ENCODE peak calls at places on chromosomes 16 and 17, in ten cellular contexts. R is cardiac muscle cell, Y is thoracic aorta, N is coronary artery, T is sigmoid colon, E is testis, M is tibial nerve, P is suprapubic skin, O is uterus, H is GM23338. J is an unnamed sample.
A peak's percentile ranks its signal among the peaks of the same experiment; 100 is the strongest.

GRCh38 chr17:2343421-2343820 is 6.1 kb downstream of the SGSM2 start:
- DNase-seq in R (no peak), Y (no peak), N (no peak), T (peak; percentile 35), E (no peak), M (no peak), P (no peak), O (no peak), H (no peak), J (no peak)

GRCh38 chr16:82671743-82672142 is 45.0 kb downstream of the CDH13 start:
- DNase-seq in R (no peak), Y (no peak), N (no peak), T (no peak), E (no peak), M (no peak), P (no peak), O (no peak), H (peak; percentile 52), J (peak; percentile 45)

GRCh38 chr17:55266958-55267688 is 2.4 kb downstream of the HLF start:
- DNase-seq in R (no peak), Y (no peak), N (no peak), T (peak; percentile 75), E (no peak), M (no peak), P (no peak), O (no peak), H (no peak), J (no peak)

GRCh38 chr16:57084996-57085395 is 7.4 kb upstream of the CPNE2 start:
- DNase-seq in R (no peak), Y (no peak), N (no peak), T (no peak), E (no peak), M (no peak), P (no peak), O (no peak), H (no peak), J (no peak)

GRCh38 chr16:4795828-4796572 is 831 bp downstream of the SMIM22 start:
- DNase-seq in R (no peak), Y (no peak), N (no peak), T (no peak), E (no peak), M (no peak), P (no peak), O (no peak), H (no peak), J (no peak)

GRCh38 chr16:85253127-85253941 is 141.1 kb upstream of the CIBAR2 start:
- DNase-seq in R (peak; percentile 65), Y (no peak), N (no peak), T (peak; percentile 78), E (peak; percentile 62), M (peak; percentile 57), P (no peak), O (peak; percentile 53), H (peak; percentile 80), J (peak; percentile 58)

GRCh38 chr17:36851230-36851629 is 86.0 kb upstream of the LHX1 start:
- DNase-seq in R (no peak), Y (no peak), N (no peak), T (no peak), E (no peak), M (no peak), P (no peak), O (no peak), H (no peak), J (no peak)

GRCh38 chr17:42917236-42917603 is 16.6 kb downstream of the G6PC1 start:
- DNase-seq in R (no peak), Y (no peak), N (no peak), T (no peak), E (no peak), M (no peak), P (no peak), O (no peak), H (peak; percentile 84), J (no peak)

GRCh38 chr16:54331241-54332002 is 44.8 kb upstream of the IRX3 start:
- DNase-seq in R (no peak), Y (no peak), N (no peak), T (peak; percentile 32), E (no peak), M (no peak), P (no peak), O (no peak), H (peak; percentile 83), J (no peak)

GRCh38 chr17:71237903-71238538 is 882.8 kb upstream of the SOX9 start:
- DNase-seq in R (no peak), Y (no peak), N (no peak), T (no peak), E (no peak), M (no peak), P (no peak), O (no peak), H (no peak), J (no peak)

GRCh38 chr16:583815-584591 is 5.9 kb upstream of the RAB40C start:
- DNase-seq in R (no peak), Y (no peak), N (no peak), T (no peak), E (no peak), M (no peak), P (no peak), O (peak; percentile 23), H (peak; percentile 42), J (no peak)

GRCh38 chr16:81204794-81205680 is 33.5 kb upstream of the BCO1 start:
- DNase-seq in R (peak; percentile 59), Y (no peak), N (no peak), T (peak; percentile 76), E (peak; percentile 29), M (peak; percentile 34), P (no peak), O (no peak), H (peak; percentile 68), J (peak; percentile 8)

GRCh38 chr16:84957792-84958191 is 53.5 kb downstream of the ZDHHC7 start:
- DNase-seq in R (no peak), Y (no peak), N (no peak), T (no peak), E (no peak), M (no peak), P (no peak), O (no peak), H (no peak), J (no peak)

GRCh38 chr17:47135235-47135634 is 53.9 kb downstream of the CDC27 start:
- DNase-seq in R (no peak), Y (no peak), N (no peak), T (no peak), E (no peak), M (no peak), P (no peak), O (no peak), H (no peak), J (no peak)

GRCh38 chr16:67504190-67505021 is 21.1 kb upstream of the AGRP start:
- DNase-seq in R (no peak), Y (no peak), N (no peak), T (peak; percentile 80), E (peak; percentile 40), M (peak; percentile 50), P (peak; percentile 82), O (no peak), H (no peak), J (peak; percentile 28)

GRCh38 chr17:44361292-44362055 is 2.2 kb downstream of the FAM171A2 start:
- DNase-seq in R (no peak), Y (no peak), N (no peak), T (no peak), E (no peak), M (no peak), P (no peak), O (peak; percentile 17), H (peak; percentile 39), J (no peak)
- H3K27ac ChIP-seq in R (no peak overlapping the region), Y (no peak overlapping the region), N (no peak overlapping the region), T (no peak overlapping the region), E (no peak overlapping the region), M (no peak overlapping the region), P (no peak overlapping the region), O (no peak overlapping the region), H (no peak overlapping the region), J (no peak overlapping the region)

GRCh38 chr17:49917771-49918170 is 51.2 kb upstream of the DLX4 start:
- DNase-seq in R (no peak), Y (no peak), N (no peak), T (no peak), E (no peak), M (no peak), P (no peak), O (no peak), H (no peak), J (no peak)
- TF ChIP-seq CTCF in R (no peak), Y (no peak), N (no peak), T (no peak), E (no peak), M (no peak), P (no peak), O (no peak), H (no peak), J (no peak)

GRCh38 chr17:144936-145670 is 7.7 kb downstream of the SCGB1C2 start:
- DNase-seq in R (no peak), Y (no peak), N (no peak), T (peak; percentile 30), E (peak; percentile 14), M (peak; percentile 3), P (peak; percentile 57), O (peak; percentile 7), H (no peak), J (no peak)

GRCh38 chr17:145671-146541 is 8.5 kb downstream of the SCGB1C2 start:
- DNase-seq in R (no peak), Y (no peak), N (no peak), T (peak; percentile 61), E (peak; percentile 14), M (peak; percentile 3), P (peak; percentile 48), O (peak; percentile 15), H (no peak), J (no peak)

GRCh38 chr17:146983-147761 is 9.8 kb downstream of the SCGB1C2 start:
- DNase-seq in R (no peak), Y (no peak), N (no peak), T (peak; percentile 55), E (peak; percentile 13), M (peak; percentile 2), P (peak; percentile 56), O (peak; percentile 13), H (no peak), J (no peak)

GRCh38 chr17:147796-148740 is 10.7 kb downstream of the SCGB1C2 start:
- DNase-seq in R (no peak), Y (no peak), N (no peak), T (peak; percentile 46), E (peak; percentile 5), M (no peak), P (peak; percentile 30), O (peak; percentile 8), H (no peak), J (no peak)

DNA sequence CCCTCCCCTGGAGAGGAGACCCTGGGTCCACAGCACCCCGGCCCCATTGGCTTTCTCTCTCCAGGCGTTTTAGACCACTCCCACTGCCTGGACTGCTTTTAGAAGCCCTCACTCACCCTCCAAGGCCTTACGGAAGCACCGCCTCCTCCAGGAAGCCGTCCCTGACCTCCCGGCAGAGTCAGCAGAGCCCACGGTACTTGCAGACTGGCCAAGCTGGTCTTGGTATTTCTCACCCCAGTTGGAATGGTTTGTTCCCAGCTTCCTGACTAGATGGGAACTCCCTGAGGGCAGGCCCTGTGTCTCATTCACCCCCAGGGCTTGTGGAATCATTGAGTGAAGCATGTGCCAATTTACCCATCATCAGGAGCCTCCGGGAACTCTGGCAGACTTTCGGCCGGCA is 9.2 kb downstream of the SCGB1C2 start:
- DNase-seq in R (no peak), Y (no peak), N (no peak), T (no peak), E (no peak), M (peak; percentile 3), P (peak; percentile 49), O (peak; percentile 9), H (no peak), J (no peak)
- H3K27ac ChIP-seq in R (no peak overlapping the region), Y (no peak overlapping the region), N (no peak overlapping the region), T (no peak overlapping the region), E (no peak overlapping the region), M (no peak overlapping the region), P (no peak overlapping the region), O (no peak overlapping the region), H (no peak overlapping the region), J (no peak overlapping the region)

GRCh38 chr17:12928736-12929135 is 89.1 kb downstream of the ELAC2 start:
- DNase-seq in R (no peak), Y (no peak), N (no peak), T (no peak), E (no peak), M (no peak), P (no peak), O (no peak), H (peak; percentile 40), J (no peak)
- TF ChIP-seq CTCF in R (peak; percentile 9), Y (no peak), N (no peak), T (no peak), E (no peak), M (no peak), P (no peak), O (no peak), H (peak; percentile 57), J (no peak)